ENCODE peak calls at places on chromosomes 6 and 20, in six cellular contexts. Y is activated T-helper 2 cell treated with anti-CD3 and anti-CD28 coated beads, Interferon-gamma antibody, Interleukin-2, Interleukin-4, amounts not matched to agents 10 μg/mL and 5 μg/mL and 100 μg/mL, durations not matched to agents 14 hours and 24 hours and 36 hours; R is fibroblast of mammary gland; Q is ureter; X is left ventricle myocardium inferior; J is T-cell. C is an unnamed sample.

GRCh38 chr20:5887386-5887785 is 62.9 kb downstream of the TRMT6 start:
- DNase-seq in Y (no peak), R (no peak), Q (no peak), X (no peak), J (no peak), C (no peak)

GRCh38 chr6:16243055-16243454 is 4.7 kb downstream of the GMPR start:
- DNase-seq in Y (no peak), R (peak; percentile 82), Q (no peak), X (peak; percentile 42), J (no peak), C (no peak)

GRCh38 chr20:56200456-56200855 is 48.1 kb upstream of the MC3R start:
- DNase-seq in Y (no peak), R (peak; percentile 14), Q (no peak), X (no peak), J (no peak), C (no peak)

GRCh38 chr6:139644821-139645220 is 270.4 kb upstream of the CITED2 start:
- DNase-seq in Y (no peak), R (peak; percentile 29), Q (no peak), X (no peak), J (no peak), C (no peak)

GRCh38 chr6:161522286-161522685 is 248.4 kb upstream of the AGPAT4 start:
- DNase-seq in Y (no peak), R (no peak), Q (no peak), X (no peak), J (no peak), C (no peak)

GRCh38 chr20:30506100-30506499 is 751.4 kb upstream of the DEFB115 start:
- DNase-seq in Y (no peak), R (no peak), Q (no peak), X (no peak), J (no peak), C (no peak)

GRCh38 chr6:132132420-132132819 is 181.2 kb upstream of the CCN2 start:
- DNase-seq in Y (no peak), R (peak; percentile 27), Q (no peak), X (no peak), J (no peak), C (no peak)

GRCh38 chr20:24498641-24499040 is 29.2 kb downstream of the SYNDIG1 start:
- DNase-seq in Y (no peak), R (no peak), Q (no peak), X (no peak), J (no peak), C (no peak)

GRCh38 chr20:24277196-24277595 is 192.2 kb upstream of the SYNDIG1 start:
- DNase-seq in Y (no peak), R (no peak), Q (no peak), X (no peak), J (no peak), C (no peak)

GRCh38 chr20:52972190-52972937 is at the start of gene TSHZ2:
- DNase-seq in Y (peak; percentile 20), R (peak; percentile 84), Q (peak; percentile 56), X (peak; percentile 26), J (peak; percentile 37), C (no peak)

GRCh38 chr6:23659125-23659524 is 466.9 kb upstream of the NRSN1 start:
- DNase-seq in Y (no peak), R (peak; percentile 25), Q (no peak), X (no peak), J (no peak), C (no peak)

GRCh38 chr6:27873101-27874030 is 38.8 kb downstream of the OR2B2 start:
- DNase-seq in Y (peak; percentile 85), R (peak; percentile 74), Q (peak; percentile 78), X (peak; percentile 35), J (peak; percentile 64), C (no peak)

GRCh38 chr20:51378171-51378928 is 164.2 kb downstream of the NFATC2 start:
- DNase-seq in Y (no peak), R (no peak), Q (no peak), X (no peak), J (no peak), C (no peak)

GRCh38 chr6:87916446-87916845 is 131.2 kb upstream of the SPACA1 start:
- DNase-seq in Y (no peak), R (no peak), Q (no peak), X (no peak), J (no peak), C (no peak)

GRCh38 chr20:12153616-12154015 is 235.9 kb downstream of the BTBD3 start:
- DNase-seq in Y (no peak), R (peak; percentile 78), Q (no peak), X (no peak), J (no peak), C (no peak)

GRCh38 chr6:160198577-160199211 is 59.9 kb downstream of the SLC22A2 start:
- DNase-seq in Y (no peak), R (no peak), Q (no peak), X (no peak), J (no peak), C (no peak)

GRCh38 chr6:93779086-93779858 is 359.9 kb upstream of the EPHA7 start:
- DNase-seq in Y (no peak), R (peak; percentile 47), Q (no peak), X (peak; percentile 20), J (no peak), C (no peak)

GRCh38 chr20:8255945-8256632 is 124.0 kb downstream of the PLCB1 start:
- DNase-seq in Y (no peak), R (no peak), Q (no peak), X (no peak), J (no peak), C (no peak)

GRCh38 chr6:42784739-42785498 is 3.1 kb downstream of the BICRAL start:
- DNase-seq in Y (no peak), R (no peak), Q (no peak), X (peak; percentile 17), J (no peak), C (no peak)

C was measured in chondrocyte.